ENCODE peak calls at places on chromosome 18, in five cellular contexts. G, X, N, Y and J are unnamed samples.

GRCh38 chr18:44130365-44130942 is 550.2 kb upstream of the SETBP1 start:
- DNase-seq in G (no peak), X (peak), N (no peak), Y (peak), J (no peak)

GRCh38 chr18:57819671-57820460 is 16.8 kb upstream of the ATP8B1 start:
- DNase-seq in G (no peak), X (peak), N (peak), Y (peak), J (no peak)

GRCh38 chr18:73316513-73316912 is 448.7 kb upstream of the NETO1 start:
- DNase-seq in G (no peak), X (no peak), N (no peak), Y (no peak), J (no peak)

GRCh38 chr18:77039196-77040140 is 93.1 kb downstream of the MBP start:
- DNase-seq in G (no peak), X (no peak), N (no peak), Y (no peak), J (no peak)

GRCh38 chr18:11309172-11309571 is 159.8 kb upstream of the PIEZO2 start:
- DNase-seq in G (no peak), X (peak), N (peak), Y (peak), J (no peak)

GRCh38 chr18:50853863-50854271 is 25.1 kb upstream of the ME2 start:
- DNase-seq in G (no peak), X (peak), N (no peak), Y (peak), J (no peak)

GRCh38 chr18:21063011-21063410 is 48.6 kb downstream of the ROCK1 start:
- DNase-seq in G (no peak), X (no peak), N (no peak), Y (no peak), J (no peak)

GRCh38 chr18:35076556-35076955 is 35.3 kb downstream of the MAPRE2 start:
- DNase-seq in G (no peak), X (no peak), N (no peak), Y (no peak), J (no peak)

GRCh38 chr18:4384932-4385331 is 70.2 kb downstream of the DLGAP1 start:
- DNase-seq in G (no peak), X (no peak), N (no peak), Y (no peak), J (no peak)

GRCh38 chr18:35841283-35841682 is 131.2 kb upstream of the RMP24 start:
- DNase-seq in G (no peak), X (no peak), N (no peak), Y (no peak), J (no peak)

GRCh38 chr18:12679183-12679786 is 21.4 kb upstream of the SPIRE1 start:
- DNase-seq in G (no peak), X (peak), N (no peak), Y (no peak), J (no peak)

GRCh38 chr18:44732604-44733003 is 51.9 kb downstream of the SETBP1 start:
- DNase-seq in G (no peak), X (no peak), N (no peak), Y (no peak), J (no peak)

GRCh38 chr18:396571-396970 is 103.9 kb downstream of the COLEC12 start:
- DNase-seq in G (no peak), X (no peak), N (no peak), Y (no peak), J (no peak)

GRCh38 chr18:79393181-79393598 is 2.5 kb upstream of the NFATC1 start:
- DNase-seq in G (no peak), X (no peak), N (no peak), Y (no peak), J (no peak)

GRCh38 chr18:43855376-43855775 is 578.1 kb upstream of the SYT4 start:
- DNase-seq in G (no peak), X (no peak), N (no peak), Y (no peak), J (no peak)

GRCh38 chr18:80253871-80254492 is 6.7 kb upstream of the PARD6G start:
- DNase-seq in G (no peak), X (peak), N (peak), Y (no peak), J (no peak)

GRCh38 chr18:40926679-40927078 is 1028.4 kb upstream of the PIK3C3 start:
- DNase-seq in G (no peak), X (no peak), N (no peak), Y (no peak), J (no peak)

GRCh38 chr18:39675916-39676315 is 2110.3 kb upstream of the CELF4 start:
- DNase-seq in G (no peak), X (no peak), N (no peak), Y (no peak), J (no peak)

GRCh38 chr18:25250610-25250859 is 101.4 kb downstream of the ZNF521 start:
- DNase-seq in G (no peak), X (no peak), N (no peak), Y (no peak), J (no peak)
- TF ChIP-seq SRF in G (no peak), X (no peak), N (no peak), Y (no peak), J (no peak)

DNA sequence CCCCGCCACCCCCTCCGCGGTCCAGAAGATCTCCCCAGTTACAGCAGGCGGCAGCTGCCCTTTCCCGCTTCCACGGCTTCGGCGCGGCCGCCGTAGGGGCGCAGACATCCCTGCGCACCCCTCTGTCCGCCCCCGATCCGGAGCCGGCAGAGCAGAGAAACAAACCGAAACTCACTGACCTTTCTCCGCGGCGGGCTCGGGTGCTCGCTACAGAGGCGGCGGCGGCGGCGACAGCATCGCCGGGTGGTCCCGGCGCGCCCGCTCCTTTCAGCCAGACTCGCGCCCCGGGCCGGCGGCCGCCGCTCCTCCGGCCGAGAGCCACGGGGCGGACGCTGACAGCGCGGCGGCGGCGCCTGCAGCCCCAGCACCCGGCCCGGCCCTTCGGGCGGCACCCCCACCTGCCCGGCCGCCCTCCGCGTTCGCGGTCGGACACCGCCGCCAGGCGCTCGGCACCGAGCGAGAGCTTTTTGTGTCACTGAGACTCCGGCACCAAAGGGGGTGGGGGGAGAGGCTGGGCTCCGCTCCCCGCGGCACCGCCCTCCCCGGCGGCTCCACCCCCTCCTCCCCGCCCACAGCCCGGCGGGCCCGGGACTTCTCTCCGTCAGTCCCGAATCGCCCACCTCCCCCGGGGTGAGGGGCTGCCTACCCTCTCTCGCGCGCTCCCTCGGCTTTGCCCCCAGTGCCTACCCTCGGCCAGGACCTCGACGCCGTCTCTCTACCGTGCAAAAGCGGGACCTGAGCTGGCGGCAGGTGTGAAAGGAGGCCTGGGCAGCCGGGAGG is 1.4 kb upstream of the RNF152 start:
- DNase-seq in G (no peak), X (peak), N (peak), Y (peak), J (peak)
- TF ChIP-seq SRF in G (no peak), X (no peak), N (no peak), Y (no peak), J (no peak)

DNA sequence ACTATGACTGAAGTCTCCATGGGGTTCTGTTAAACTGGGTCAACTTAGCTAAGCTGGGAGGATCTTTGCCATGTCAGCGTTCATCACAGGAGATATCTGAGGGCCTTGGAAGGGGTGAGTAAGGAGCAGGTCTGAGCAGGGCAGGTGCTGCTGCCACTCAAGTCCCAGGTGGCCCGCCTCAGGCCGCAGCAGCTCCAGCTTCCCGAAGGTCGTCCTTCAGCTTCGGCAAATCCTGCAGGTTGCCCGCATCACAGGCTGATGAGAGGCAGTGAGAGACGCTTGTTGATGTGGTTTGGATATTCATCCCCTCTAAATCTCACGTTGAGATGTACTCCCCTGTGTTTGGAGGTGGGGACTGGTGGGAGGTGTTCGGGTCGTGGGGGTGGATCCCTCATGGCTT is 166.6 kb downstream of the VAPA start:
- DNase-seq in G (no peak), X (no peak), N (no peak), Y (no peak), J (no peak)
- TF ChIP-seq SRF in G (no peak), X (no peak), N (no peak), Y (no peak), J (no peak)

DNA sequence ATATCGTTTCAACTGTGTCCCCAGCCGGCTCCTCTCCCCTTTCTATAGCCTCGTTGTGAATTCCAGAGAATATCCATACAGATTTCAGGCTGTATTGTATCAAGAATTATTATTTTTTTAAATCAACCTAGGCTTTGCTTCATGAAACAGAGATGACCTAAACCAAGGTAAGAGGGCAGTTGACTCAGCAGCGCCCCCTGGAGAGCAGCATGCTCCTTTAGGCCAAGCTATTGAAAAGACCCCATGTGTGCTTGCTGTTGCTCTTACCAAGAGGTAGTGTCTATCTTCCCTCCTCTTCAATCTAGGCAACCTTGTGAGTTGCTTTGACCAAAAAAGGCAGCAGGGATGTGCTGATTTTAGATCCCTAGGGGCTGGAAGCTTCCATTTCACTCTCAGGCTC is 426.7 kb upstream of the SMIM21 start:
- DNase-seq in G (no peak), X (peak), N (peak), Y (peak), J (peak)
- TF ChIP-seq SRF in G (no peak), X (no peak), N (no peak), Y (no peak), J (no peak)

DNA sequence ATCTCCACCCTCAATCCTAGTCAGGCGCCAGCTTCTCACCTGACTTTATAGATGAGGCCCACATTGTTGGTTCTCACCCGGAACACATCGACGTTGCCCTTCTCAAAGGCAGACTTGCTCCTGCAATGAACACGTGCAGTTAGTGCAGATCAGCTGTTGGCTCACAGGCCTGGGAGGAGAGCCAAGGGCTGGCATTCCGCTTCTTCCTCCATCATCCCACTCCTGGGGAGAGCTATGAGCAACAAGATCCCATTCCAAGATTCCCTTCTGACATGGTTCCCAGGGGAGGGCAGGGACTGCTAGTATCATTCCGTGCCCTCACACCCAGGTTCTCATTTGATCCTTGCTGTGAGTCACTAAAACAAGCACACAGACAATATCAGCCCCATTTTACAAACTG is 15.1 kb downstream of the LOXHD1 start:
- DNase-seq in G (no peak), X (no peak), N (no peak), Y (no peak), J (no peak)
- TF ChIP-seq SRF in G (no peak), X (no peak), N (no peak), Y (no peak), J (no peak)

GRCh38 chr18:23284629-23285028 is 149.3 kb downstream of the CABLES1 start:
- DNase-seq in G (no peak), X (no peak), N (no peak), Y (no peak), J (no peak)
- TF ChIP-seq SRF in G (no peak), X (no peak), N (no peak), Y (no peak), J (no peak)

GRCh38 chr18:55386545-55386944 is 201.4 kb downstream of the TCF4 start:
- DNase-seq in G (no peak), X (peak), N (no peak), Y (no peak), J (no peak)

GRCh38 chr18:55384115-55384514 is 203.9 kb downstream of the TCF4 start:
- DNase-seq in G (no peak), X (no peak), N (no peak), Y (no peak), J (no peak)

GRCh38 chr18:55384551-55385275 is 203.3 kb downstream of the TCF4 start:
- DNase-seq in G (no peak), X (peak), N (no peak), Y (peak), J (peak)

GRCh38 chr18:55387139-55387984 is 200.6 kb downstream of the TCF4 start:
- DNase-seq in G (no peak), X (peak), N (no peak), Y (peak), J (no peak)

DNA sequence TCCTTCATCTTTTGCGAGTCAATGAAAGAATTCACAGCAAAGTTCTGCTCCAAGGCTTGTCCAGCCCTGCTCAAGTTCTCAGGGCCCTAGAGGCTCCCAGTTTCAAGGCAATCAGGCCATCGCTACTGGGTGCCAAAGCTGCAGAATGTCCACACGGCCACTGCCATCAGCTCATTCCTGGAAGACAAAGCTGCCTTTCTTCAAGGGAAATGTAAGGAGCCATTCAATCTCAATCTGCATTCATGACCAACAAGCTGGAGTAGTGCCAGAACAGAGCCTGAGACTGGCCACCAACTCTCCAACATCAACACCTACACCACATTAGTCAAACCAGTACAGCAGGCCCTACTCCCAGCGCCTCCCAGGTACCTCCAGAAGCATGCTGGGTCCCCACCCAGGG is 202.2 kb downstream of the TCF4 start:
- DNase-seq in G (no peak), X (peak), N (no peak), Y (no peak), J (no peak)
- TF ChIP-seq SRF in G (no peak), X (no peak), N (no peak), Y (no peak), J (no peak)

GRCh38 chr18:34003687-34004086 is 221.0 kb downstream of the NOL4 start:
- DNase-seq in G (no peak), X (no peak), N (no peak), Y (no peak), J (no peak)
- TF ChIP-seq SRF in G (no peak), X (no peak), N (no peak), Y (no peak), J (no peak)